ENCODE peak calls at places on chromosomes 6 and 20, in seven cellular contexts. R, S, Q, T, J, G and D are unnamed samples.

GRCh38 chr20:51767867-51768758 is at the start of gene ATP9A:
- DNase-seq in R (peak; percentile 32), G (no peak), S (no peak), T (peak; percentile 30), J (peak; percentile 12), Q (no peak), D (peak; percentile 31)

GRCh38 chr6:125797120-125797933 is 6.6 kb downstream of the NCOA7 start:
- DNase-seq in Q (no peak), J (no peak), G (no peak), R (no peak), T (no peak), S (no peak), D (no peak)

GRCh38 chr6:148965287-148965686 is 218.5 kb downstream of the UST start:
- DNase-seq in S (no peak), J (no peak), R (no peak), Q (no peak), G (no peak), T (no peak), D (no peak)

GRCh38 chr20:1632228-1632577 is 12.4 kb upstream of the SIRPB1 start:
- DNase-seq in G (no peak), S (no peak), J (no peak), T (no peak), Q (no peak), R (no peak), D (no peak)

GRCh38 chr6:91691449-91691848 is 1104.6 kb upstream of the MAP3K7 start:
- DNase-seq in Q (no peak), T (peak; percentile 10), S (no peak), J (peak; percentile 17), R (no peak), G (no peak), D (no peak)

GRCh38 chr6:27295301-27296079 is 16.6 kb downstream of the POM121L2 start:
- DNase-seq in T (peak; percentile 95), J (no peak), Q (no peak), G (no peak), R (peak; percentile 73), S (peak; percentile 71), D (peak; percentile 85)

GRCh38 chr20:11229772-11230171 is 556.0 kb upstream of the JAG1 start:
- DNase-seq in S (no peak), T (peak; percentile 72), J (peak; percentile 89), G (no peak), Q (peak; percentile 42), R (peak; percentile 81), D (peak; percentile 99)

GRCh38 chr6:79599725-79600259 is 31.3 kb upstream of the SH3BGRL2 start:
- DNase-seq in J (no peak), S (no peak), R (no peak), T (no peak), G (no peak), Q (no peak), D (no peak)

GRCh38 chr20:438581-439469 is 23.5 kb downstream of the TBC1D20 start:
- DNase-seq in T (no peak), Q (no peak), G (no peak), R (no peak), J (no peak), S (no peak), D (no peak)

GRCh38 chr6:158816329-158816728 is 2.8 kb downstream of the EZR start:
- DNase-seq in G (no peak), R (no peak), Q (no peak), S (no peak), J (no peak), T (peak; percentile 44), D (no peak)

GRCh38 chr6:109308018-109308492 is 74.2 kb downstream of the CD164 start:
- DNase-seq in Q (no peak), S (no peak), J (peak; percentile 42), G (no peak), T (peak; percentile 37), R (peak; percentile 69), D (peak; percentile 63)

GRCh38 chr6:43772571-43773049 is 2.6 kb downstream of the VEGFA start:
- DNase-seq in Q (peak; percentile 51), J (no peak), S (peak; percentile 73), T (peak; percentile 83), G (no peak), R (peak; percentile 46), D (no peak)

GRCh38 chr6:158122048-158122447 is 46.0 kb downstream of the SERAC1 start:
- DNase-seq in S (no peak), Q (no peak), J (no peak), R (no peak), T (no peak), G (no peak), D (no peak)

GRCh38 chr6:159931112-159931511 is 37.8 kb upstream of the IGF2R start:
- DNase-seq in S (no peak), T (no peak), G (no peak), Q (no peak), J (no peak), R (no peak), D (no peak)

GRCh38 chr20:57708694-57709673 is 831 bp downstream of the PMEPA1 start:
- DNase-seq in R (peak; percentile 59), Q (no peak), S (no peak), T (no peak), J (no peak), G (no peak), D (peak; percentile 19)

GRCh38 chr6:149508485-149508884 is 23.7 kb upstream of the ZC3H12D start:
- DNase-seq in Q (no peak), G (no peak), T (peak; percentile 5), S (no peak), J (no peak), R (no peak), D (no peak)

GRCh38 chr20:18943542-18943941 is 130.0 kb downstream of the SCP2D1 start:
- DNase-seq in G (no peak), S (no peak), T (no peak), Q (no peak), R (no peak), J (no peak), D (no peak)

GRCh38 chr6:25176466-25176865 is 102.7 kb upstream of the CARMIL1 start:
- DNase-seq in S (no peak), G (no peak), Q (no peak), R (no peak), T (no peak), J (no peak), D (no peak)

GRCh38 chr20:2386516-2387179 is 5.9 kb downstream of the TGM6 start:
- DNase-seq in Q (no peak), R (peak; percentile 23), G (no peak), T (peak; percentile 93), S (no peak), J (no peak), D (peak; percentile 38)

GRCh38 chr6:2448826-2449571 is 203.6 kb upstream of the GMDS start:
- DNase-seq in Q (peak; percentile 65), S (peak; percentile 67), G (no peak), J (peak; percentile 49), T (peak; percentile 84), R (peak; percentile 68), D (peak; percentile 89)

GRCh38 chr6:108209738-108210137 is 43.9 kb downstream of the NR2E1 start:
- DNase-seq in T (no peak), J (no peak), G (no peak), R (no peak), Q (no peak), S (no peak), D (no peak)

GRCh38 chr6:42520786-42521607 is 42.8 kb upstream of the UBR2 start:
- DNase-seq in T (no peak), Q (no peak), S (no peak), J (no peak), R (peak; percentile 45), G (no peak), D (peak; percentile 80)

GRCh38 chr20:11165789-11166188 is 492.0 kb upstream of the JAG1 start:
- DNase-seq in Q (no peak), G (no peak), R (no peak), T (no peak), J (no peak), S (no peak), D (no peak)

GRCh38 chr6:38794682-38795081 is 79.6 kb downstream of the DNAH8 start:
- DNase-seq in R (no peak), J (no peak), Q (no peak), S (no peak), G (no peak), T (no peak), D (no peak)
- H2BK5ac ChIP-seq in R (no peak overlapping the region), J (no peak overlapping the region), Q (no peak overlapping the region), S (no peak overlapping the region), G (no peak overlapping the region), T (no peak overlapping the region), D (no peak overlapping the region)

GRCh38 chr20:44273231-44274215 is 26.4 kb downstream of the GDAP1L1 start:
- DNase-seq in Q (no peak), T (no peak), G (no peak), J (no peak), S (no peak), R (no peak), D (no peak)
- H2BK5ac ChIP-seq in Q (no peak overlapping the region), T (no peak overlapping the region), G (no peak overlapping the region), J (no peak overlapping the region), S (no peak overlapping the region), R (no peak overlapping the region), D (no peak overlapping the region)

DNA sequence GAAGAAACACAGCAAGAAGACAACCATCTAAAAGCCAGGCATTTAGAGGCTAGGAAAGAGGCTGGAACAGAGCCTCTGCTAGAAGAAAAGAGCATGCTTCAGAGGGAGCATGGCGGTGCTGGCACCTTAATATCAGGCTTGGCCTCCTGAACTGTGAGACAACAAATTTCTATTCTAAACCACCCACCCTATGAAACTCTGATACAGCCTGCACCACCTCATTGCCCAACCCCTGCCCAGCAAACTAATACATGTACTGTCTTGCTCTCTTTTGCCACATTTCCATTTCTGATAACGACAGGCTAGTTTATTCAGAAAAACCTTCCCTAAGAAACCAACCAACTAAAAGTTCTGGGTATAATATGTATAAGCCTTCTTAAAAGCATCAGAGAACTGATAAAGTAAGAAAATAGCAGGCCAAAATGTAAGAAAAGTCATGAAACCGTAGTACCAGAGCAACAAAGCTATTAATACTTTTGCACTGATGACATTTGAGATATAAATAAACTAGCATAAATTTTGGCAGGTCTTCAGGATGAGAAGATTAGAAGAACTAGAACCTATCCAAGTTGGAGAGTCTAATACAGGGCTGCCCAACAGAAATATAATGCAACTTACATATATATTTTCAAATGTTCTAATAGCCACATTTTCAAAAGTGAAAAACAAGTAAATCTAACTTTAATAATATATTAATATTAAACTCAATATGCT is 184.7 kb upstream of the HSF2 start:
- DNase-seq in G (no peak), R (no peak), S (no peak), J (no peak), T (no peak), Q (no peak), D (no peak)
- H2BK5ac ChIP-seq in G (no peak overlapping the region), R (no peak overlapping the region), S (no peak overlapping the region), J (no peak overlapping the region), T (no peak overlapping the region), Q (no peak overlapping the region), D (no peak overlapping the region)

GRCh38 chr6:169494038-169494437 is 207.8 kb downstream of the WDR27 start:
- DNase-seq in J (no peak), S (no peak), G (no peak), Q (no peak), T (no peak), R (no peak), D (no peak)
- H2BK5ac ChIP-seq in J (no peak overlapping the region), S (no peak overlapping the region), G (no peak overlapping the region), Q (no peak overlapping the region), T (no peak overlapping the region), R (no peak overlapping the region), D (no peak overlapping the region)

GRCh38 chr6:34586327-34587040 is 30.4 kb upstream of the SPDEF start:
- DNase-seq in T (no peak), G (no peak), R (no peak), S (no peak), J (no peak), Q (no peak), D (no peak)
- H2BK5ac ChIP-seq in T (no peak overlapping the region), G (no peak overlapping the region), R (no peak overlapping the region), S (no peak overlapping the region), J (no peak overlapping the region), Q (no peak overlapping the region), D (no peak overlapping the region)

GRCh38 chr6:10151144-10151915 is 263.5 kb downstream of the TFAP2A start:
- DNase-seq in R (no peak), T (no peak), J (no peak), S (no peak), G (no peak), Q (no peak), D (peak; percentile 5)
- H2BK5ac ChIP-seq in R (no peak overlapping the region), T (no peak overlapping the region), J (no peak overlapping the region), S (no peak overlapping the region), G (no peak overlapping the region), Q (no peak overlapping the region), D (no peak overlapping the region)